ENCODE peak calls at places on chromosomes 16 and 17, in seven cellular contexts. U, M, G, H, Y, T and I are unnamed samples.

GRCh38 chr17:49730078-49730786 is 22.5 kb upstream of the SLC35B1 start:
- DNase-seq in U (no peak), M (peak), G (no peak), H (no peak), Y (no peak), T (no peak), I (peak)

GRCh38 chr17:58665946-58666857 is 25.6 kb downstream of the TEX14 start:
- DNase-seq in U (no peak), M (no peak), G (no peak), H (no peak), Y (no peak), T (no peak), I (no peak)

GRCh38 chr17:44911133-44912001 is 3.9 kb downstream of the GFAP start:
- DNase-seq in U (peak), M (peak), G (peak), H (peak), Y (peak), T (peak), I (peak)

GRCh38 chr17:35051183-35051578 is 12.3 kb downstream of the RFFL start:
- DNase-seq in U (no peak), M (no peak), G (no peak), H (no peak), Y (peak), T (peak), I (peak)

GRCh38 chr17:75878174-75878998 is at the start of gene TRIM47:
- DNase-seq in U (no peak), M (peak), G (peak), H (peak), Y (peak), T (peak), I (peak)

GRCh38 chr17:19004601-19005441 is at the start of gene FAM83G:
- DNase-seq in U (peak), M (peak), G (no peak), H (peak), Y (peak), T (peak), I (peak)

GRCh38 chr17:47739150-47739549 is 6.1 kb downstream of the TBX21 start:
- DNase-seq in U (no peak), M (no peak), G (no peak), H (no peak), Y (no peak), T (no peak), I (no peak)

GRCh38 chr16:67226804-67227566 is at the start of gene TMEM208:
- DNase-seq in U (peak), M (peak), G (peak), H (peak), Y (peak), T (peak), I (peak)

GRCh38 chr16:50298075-50298460 is 31.7 kb downstream of the ADCY7 start:
- DNase-seq in U (no peak), M (no peak), G (no peak), H (no peak), Y (no peak), T (no peak), I (no peak)

GRCh38 chr17:79019260-79019630 is 4.7 kb upstream of the C1QTNF1 start:
- DNase-seq in U (no peak), M (no peak), G (no peak), H (no peak), Y (no peak), T (no peak), I (no peak)

GRCh38 chr16:47374629-47375028 is 86.2 kb downstream of the ITFG1 start:
- DNase-seq in U (no peak), M (no peak), G (no peak), H (no peak), Y (no peak), T (no peak), I (no peak)

GRCh38 chr17:2835791-2836190 is 39.6 kb downstream of the RAP1GAP2 start:
- DNase-seq in U (no peak), M (no peak), G (no peak), H (no peak), Y (no peak), T (no peak), I (no peak)

GRCh38 chr17:19651461-19652238 is 3.1 kb downstream of the ALDH3A2 start:
- DNase-seq in U (no peak), M (no peak), G (no peak), H (no peak), Y (no peak), T (no peak), I (peak)

GRCh38 chr17:81119223-81120148 is 45.8 kb upstream of the PVALEF start:
- DNase-seq in U (peak), M (peak), G (peak), H (peak), Y (peak), T (peak), I (peak)

GRCh38 chr16:30951785-30952184 is 2.9 kb downstream of the ORAI3 start:
- DNase-seq in U (no peak), M (no peak), G (no peak), H (no peak), Y (no peak), T (no peak), I (no peak)

GRCh38 chr17:18987862-18988545 is 16.6 kb downstream of the FAM83G start:
- DNase-seq in U (no peak), M (no peak), G (no peak), H (no peak), Y (no peak), T (no peak), I (no peak)

GRCh38 chr16:78516006-78516405 is 416.6 kb downstream of the WWOX start:
- DNase-seq in U (no peak), M (no peak), G (no peak), H (no peak), Y (no peak), T (no peak), I (no peak)

GRCh38 chr16:81112453-81112852 is 16.3 kb upstream of the GCSH start:
- DNase-seq in U (no peak), M (no peak), G (no peak), H (no peak), Y (no peak), T (no peak), I (no peak)

GRCh38 chr17:48576479-48577309 is 1.5 kb downstream of the HOXB4 start:
- DNase-seq in U (no peak), M (peak), G (peak), H (no peak), Y (peak), T (no peak), I (peak)

GRCh38 chr16:19131809-19132777 is 18.3 kb downstream of the ITPRIPL2 start:
- DNase-seq in U (no peak), M (peak), G (no peak), H (no peak), Y (no peak), T (no peak), I (no peak)

GRCh38 chr16:66935319-66936011 is at the start of gene CES2:
- DNase-seq in U (no peak), M (peak), G (peak), H (no peak), Y (peak), T (no peak), I (peak)

GRCh38 chr17:12928736-12929135 is 89.1 kb downstream of the ELAC2 start:
- DNase-seq in U (no peak), M (peak), G (no peak), H (no peak), Y (peak), T (no peak), I (peak)

GRCh38 chr17:77242118-77242800 is 101.5 kb downstream of the SEC14L1 start:
- DNase-seq in U (no peak), M (no peak), G (no peak), H (no peak), Y (no peak), T (no peak), I (no peak)

GRCh38 chr16:84840687-84841627 is 21.2 kb downstream of the CRISPLD2 start:
- DNase-seq in U (no peak), M (no peak), G (no peak), H (no peak), Y (no peak), T (no peak), I (peak)

GRCh38 chr17:80327518-80327917 is 66.9 kb downstream of the RNF213 start:
- DNase-seq in U (no peak), M (no peak), G (no peak), H (no peak), Y (no peak), T (no peak), I (no peak)

GRCh38 chr16:59412275-59412841 is 678.2 kb upstream of the GOT2 start:
- DNase-seq in U (no peak), M (peak), G (peak), H (no peak), Y (no peak), T (no peak), I (peak)

GRCh38 chr17:67422887-67423286 is 45.8 kb downstream of the PITPNC1 start:
- DNase-seq in U (no peak), M (no peak), G (no peak), H (no peak), Y (no peak), T (no peak), I (peak)

GRCh38 chr17:29042679-29043538 is at the start of gene PIPOX:
- DNase-seq in U (no peak), M (peak), G (no peak), H (peak), Y (peak), T (no peak), I (peak)